ENCODE peak calls at places on chromosomes 11 and 22, in four cellular contexts. C is HepG2, D is K562, Q is GM12878. I is an unnamed sample.
A peak's percentile ranks its signal among the peaks of the same experiment; 100 is the strongest.

GRCh38 chr11:66418986-66419308 is 1.9 kb upstream of the NPAS4 start:
- DNase-seq in C (no peak), D (no peak), Q (no peak), I (no peak)

GRCh38 chr11:116730241-116730561 is 42.6 kb downstream of the BUD13 start:
- DNase-seq in C (no peak), D (no peak), Q (no peak), I (no peak)

GRCh38 chr22:43897751-43898261 is 6.0 kb upstream of the PNPLA5 start:
- DNase-seq in C (no peak), D (no peak), Q (no peak), I (peak; percentile 29)

GRCh38 chr11:4881860-4882500 is at the start of gene OR51T1:
- DNase-seq in C (no peak), D (peak; percentile 66), Q (no peak), I (no peak)

GRCh38 chr11:17643506-17644405 is 75.6 kb upstream of the MYOD1 start:
- DNase-seq in C (no peak), D (no peak), Q (no peak), I (no peak)

GRCh38 chr11:56885182-56885581 is 103.5 kb upstream of the OR5AK2 start:
- DNase-seq in C (peak; percentile 11), D (no peak), Q (no peak), I (peak; percentile 60)

GRCh38 chr22:34850010-34850409 is 215.9 kb upstream of the ISX start:
- DNase-seq in C (no peak), D (no peak), Q (no peak), I (no peak)

GRCh38 chr22:23179381-23180294 is 671 bp upstream of the BCR start:
- DNase-seq in C (no peak), D (peak; percentile 81), Q (no peak), I (no peak)

GRCh38 chr11:63841554-63841953 is 2.6 kb downstream of the MARK2 start:
- DNase-seq in C (no peak), D (no peak), Q (no peak), I (no peak)

GRCh38 chr11:295351-296205 is 3.7 kb downstream of the IFITM5 start:
- DNase-seq in C (no peak), D (no peak), Q (no peak), I (no peak)

GRCh38 chr11:1382429-1382828 is 7.3 kb upstream of the BRSK2 start:
- DNase-seq in C (no peak), D (no peak), Q (no peak), I (no peak)

GRCh38 chr11:68354181-68354872 is 41.9 kb downstream of the LRP5 start:
- DNase-seq in C (no peak), D (no peak), Q (no peak), I (peak; percentile 98)

GRCh38 chr11:17972987-17973386 is 39.9 kb downstream of the SERGEF start:
- DNase-seq in C (peak; percentile 23), D (peak; percentile 50), Q (no peak), I (peak; percentile 23)

GRCh38 chr11:24560324-24560723 is 63.5 kb downstream of the LUZP2 start:
- DNase-seq in C (no peak), D (no peak), Q (no peak), I (no peak)

GRCh38 chr11:613369-613968 is 2.3 kb downstream of the IRF7 start:
- DNase-seq in C (no peak), D (peak; percentile 85), Q (no peak), I (peak; percentile 49)

GRCh38 chr22:39205344-39206021 is 39.3 kb downstream of the PDGFB start:
- DNase-seq in C (peak; percentile 28), D (peak; percentile 61), Q (no peak), I (peak; percentile 65)

GRCh38 chr11:57639321-57640067 is 10.2 kb downstream of the YPEL4 start:
- DNase-seq in C (peak; percentile 58), D (no peak), Q (no peak), I (no peak)

GRCh38 chr11:34299284-34299961 is 58.4 kb downstream of the ABTB2 start:
- DNase-seq in C (no peak), D (no peak), Q (no peak), I (no peak)

GRCh38 chr11:34300571-34301295 is 57.1 kb downstream of the ABTB2 start:
- DNase-seq in C (no peak), D (no peak), Q (no peak), I (no peak)

GRCh38 chr11:34299962-34300350 is 57.9 kb downstream of the ABTB2 start:
- DNase-seq in C (no peak), D (no peak), Q (no peak), I (no peak)

GRCh38 chr11:34303028-34303427 is 54.8 kb downstream of the ABTB2 start:
- DNase-seq in C (no peak), D (no peak), Q (no peak), I (no peak)

DNA sequence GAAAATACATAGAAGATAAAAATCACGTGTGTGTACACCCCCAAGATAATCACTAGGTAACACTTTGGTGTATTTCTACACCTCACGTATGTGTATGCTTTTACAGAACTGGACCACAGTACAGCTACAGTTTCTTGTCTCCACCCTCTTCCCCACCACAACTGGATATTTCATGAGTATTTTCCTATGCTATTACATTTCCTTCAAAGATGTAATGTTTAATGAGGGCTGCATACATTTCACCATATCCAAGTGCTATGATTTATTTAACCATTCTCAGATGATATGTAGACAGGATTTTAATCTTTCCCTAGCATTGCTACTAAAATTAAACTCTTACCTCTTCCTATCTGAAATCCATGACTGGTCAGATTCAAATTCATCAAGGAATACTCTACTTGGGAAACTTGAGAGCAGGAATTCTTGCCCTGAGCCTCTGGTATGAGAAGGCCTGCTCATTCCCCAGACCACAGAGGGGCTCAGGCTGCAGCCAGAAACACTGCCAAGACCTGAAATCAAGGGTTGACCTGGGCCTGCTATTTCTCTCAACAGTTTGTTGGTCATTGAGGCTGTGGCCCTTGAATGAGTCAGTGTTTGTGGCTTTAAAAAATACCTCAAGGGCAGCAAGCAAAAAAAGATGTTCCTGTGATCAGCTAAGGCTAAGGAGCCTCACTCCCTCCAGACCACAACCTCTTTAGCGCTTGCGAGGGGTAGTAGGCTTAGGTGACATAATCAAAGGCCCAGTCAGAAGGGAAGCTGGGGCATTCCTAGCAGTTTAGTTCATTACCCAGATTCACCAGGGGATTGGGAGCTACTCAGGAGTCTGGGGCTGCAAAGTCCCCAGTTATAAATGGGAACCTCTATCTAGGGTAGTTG is 55.5 kb downstream of the ABTB2 start:
- DNase-seq in C (no peak), D (no peak), Q (peak; percentile 45), I (no peak)
- TF ChIP-seq EP300 in C (no peak), D (no peak), Q (peak; percentile 52), I (no peak)

DNA sequence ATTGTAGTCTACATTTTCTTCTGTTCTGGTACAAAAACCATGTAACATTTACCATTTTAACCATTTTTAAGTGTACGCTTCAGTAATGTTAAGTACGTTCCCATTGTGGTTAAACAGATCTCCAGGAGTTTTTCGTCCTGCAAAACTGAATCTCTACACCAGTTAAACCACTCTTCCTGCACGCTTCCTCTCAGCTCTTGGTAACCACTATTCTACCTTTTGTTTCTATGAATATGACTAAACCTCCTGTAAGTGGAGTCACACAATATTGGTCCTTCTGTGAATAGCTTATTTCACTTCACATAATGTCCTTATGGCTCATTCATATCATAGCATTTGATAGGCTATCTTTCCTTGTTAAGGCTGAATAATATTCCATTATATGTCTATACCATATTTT is 7.1 kb upstream of the EXT2 start:
- DNase-seq in C (no peak), D (no peak), Q (no peak), I (no peak)
- TF ChIP-seq JUNB in C (no peak), D (no peak), Q (no peak), I (no peak)

DNA sequence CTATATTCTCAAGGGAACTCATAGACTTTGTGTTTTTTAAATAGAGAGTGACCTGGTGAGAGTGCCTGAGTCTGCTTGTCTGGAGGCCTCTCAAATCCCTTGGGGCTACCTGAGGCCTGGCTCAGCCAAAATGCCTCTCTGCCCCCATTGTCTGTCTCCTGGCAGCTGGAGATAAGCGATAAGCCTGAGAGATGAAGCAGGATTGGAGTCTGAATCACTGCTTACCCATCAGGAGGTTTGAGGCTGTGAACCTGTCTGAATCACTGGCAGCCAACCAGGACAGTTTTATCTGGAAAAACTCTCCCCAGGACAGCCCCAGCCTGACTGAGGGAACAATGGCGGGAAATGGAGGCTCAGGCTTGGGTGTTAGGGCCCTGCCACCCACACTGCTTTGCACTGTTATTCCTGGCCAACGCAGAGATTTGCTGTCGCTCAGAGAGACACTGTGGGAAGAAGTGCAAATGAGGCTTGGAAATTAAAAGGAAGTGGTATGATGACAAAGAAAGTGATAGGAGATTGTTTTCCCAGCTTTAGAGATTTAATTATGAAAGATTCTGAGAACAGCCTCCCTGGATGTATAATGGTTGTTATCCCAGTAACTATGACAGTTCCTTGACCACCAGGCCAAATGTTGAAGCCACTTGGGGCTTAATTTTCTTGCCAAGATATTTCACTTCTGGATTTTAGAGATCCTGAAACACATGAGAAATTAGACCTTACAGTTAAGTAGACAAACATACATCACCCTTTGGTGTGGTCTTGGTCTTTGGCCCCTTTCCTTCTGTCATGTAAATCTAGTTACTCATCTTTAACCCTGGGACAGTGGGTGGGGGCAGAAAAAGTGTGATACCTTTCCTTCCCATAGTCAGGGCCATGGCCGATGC is 102.1 kb downstream of the RASSF10 start:
- DNase-seq in C (no peak), D (peak; percentile 62), Q (no peak), I (peak; percentile 51)
- TF ChIP-seq EP300 in C (no peak), D (peak; percentile 13), Q (no peak), I (no peak)

DNA sequence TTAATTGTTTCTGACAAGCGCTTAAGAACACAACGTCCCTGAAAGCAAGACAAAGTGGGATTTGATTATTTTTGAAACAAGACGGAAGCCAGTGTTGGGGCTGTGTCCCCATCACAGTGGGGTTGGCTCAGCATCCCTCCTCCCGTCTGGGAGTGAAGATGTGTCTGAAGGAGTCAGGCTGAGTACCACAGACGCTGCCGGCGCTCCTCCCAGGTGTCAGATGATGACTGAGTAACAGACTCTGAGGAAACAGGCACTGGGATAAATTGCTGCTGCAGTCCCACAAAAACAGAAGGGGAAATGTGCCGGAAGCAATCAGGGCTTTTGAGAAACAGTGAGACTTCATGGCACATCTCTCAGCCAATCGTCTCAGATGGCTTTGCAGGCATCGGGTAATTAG is 266.8 kb downstream of the OPCML start:
- DNase-seq in C (no peak), D (no peak), Q (no peak), I (no peak)
- TF ChIP-seq JUNB in C (no peak), D (no peak), Q (no peak), I (no peak)

DNA sequence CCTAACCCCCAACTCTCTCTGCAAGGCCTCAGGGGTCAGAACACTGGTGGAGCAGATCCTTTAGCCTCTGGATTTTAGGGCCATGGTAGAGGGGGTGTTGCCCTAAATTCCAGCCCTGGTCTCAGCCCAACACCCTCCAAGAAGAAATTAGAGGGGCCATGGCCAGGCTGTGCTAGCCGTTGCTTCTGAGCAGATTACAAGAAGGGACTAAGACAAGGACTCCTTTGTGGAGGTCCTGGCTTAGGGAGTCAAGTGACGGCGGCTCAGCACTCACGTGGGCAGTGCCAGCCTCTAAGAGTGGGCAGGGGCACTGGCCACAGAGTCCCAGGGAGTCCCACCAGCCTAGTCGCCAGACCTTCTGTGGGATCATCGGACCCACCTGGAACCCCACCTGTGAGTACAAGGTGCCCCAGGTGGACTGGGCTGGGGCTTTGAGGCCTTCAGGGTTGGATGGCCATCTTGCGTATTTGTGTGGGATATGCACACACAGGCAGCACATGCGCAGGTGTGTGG is at the start of gene BEST1:
- DNase-seq in C (no peak), D (no peak), Q (no peak), I (no peak)
- TF ChIP-seq EP300 in C (no peak), D (no peak), Q (no peak), I (no peak)

DNA sequence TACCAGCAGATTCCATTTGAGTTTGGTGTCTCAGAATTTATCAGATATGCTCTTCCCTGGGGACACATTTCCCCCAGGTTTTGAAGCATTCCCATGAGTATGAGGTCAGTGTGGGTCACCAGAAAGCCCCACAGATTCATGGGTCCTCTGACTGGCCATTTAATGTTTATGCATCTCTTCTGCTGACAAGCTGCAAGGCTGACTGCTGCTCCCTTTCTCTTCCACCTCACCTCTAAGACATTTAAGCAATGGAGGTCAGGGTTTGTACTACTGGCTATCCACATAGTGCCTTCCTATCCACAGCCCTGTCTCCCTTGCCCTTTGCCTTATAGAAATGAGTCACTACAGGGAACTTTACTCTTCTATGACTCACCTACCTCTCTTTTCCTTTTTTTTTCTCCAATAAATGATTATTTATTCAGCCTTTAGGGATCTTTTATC is 106.0 kb upstream of the TIMP3 start:
- DNase-seq in C (peak; percentile 87), D (no peak), Q (no peak), I (peak; percentile 55)
- TF ChIP-seq JUNB in C (peak; percentile 90), D (no peak), Q (no peak), I (no peak)